ENCODE peak calls at places on chromosomes 11 and 22, in six cellular contexts. A is right lobe of liver, S is spleen, V is thoracic aorta, R is H1, G is neuronal stem cell. M is an unnamed sample.
A peak's percentile ranks its signal among the peaks of the same experiment; 100 is the strongest.

GRCh38 chr11:34173050-34173449 is 67.6 kb downstream of the NAT10 start:
- DNase-seq in A (no peak), S (no peak), V (no peak), R (no peak), G (no peak), M (no peak)

GRCh38 chr11:40293655-40294342 is 1165.7 kb downstream of the LRRC4C start:
- DNase-seq in A (peak; percentile 46), S (no peak), V (no peak), R (peak; percentile 84), G (peak; percentile 87), M (peak; percentile 38)

GRCh38 chr11:31802990-31803812 is 7.9 kb downstream of the PAX6 start:
- DNase-seq in A (no peak), S (peak; percentile 65), V (no peak), R (peak; percentile 66), G (no peak), M (no peak)

GRCh38 chr11:35584321-35584720 is 33.9 kb upstream of the FJX1 start:
- DNase-seq in A (no peak), S (no peak), V (no peak), R (no peak), G (no peak), M (no peak)

GRCh38 chr11:40306938-40307548 is 1152.4 kb downstream of the LRRC4C start:
- DNase-seq in A (no peak), S (no peak), V (no peak), R (no peak), G (peak; percentile 11), M (no peak)

GRCh38 chr11:134574425-134574824 is 162.4 kb upstream of the B3GAT1 start:
- DNase-seq in A (no peak), S (peak; percentile 67), V (no peak), R (peak; percentile 30), G (no peak), M (no peak)

GRCh38 chr11:75350743-75351540 is 519 bp downstream of the ARRB1 start:
- DNase-seq in A (peak; percentile 75), S (peak; percentile 87), V (no peak), R (peak; percentile 63), G (no peak), M (peak; percentile 59)

GRCh38 chr11:94111660-94112059 is 17.0 kb upstream of the PANX1 start:
- DNase-seq in A (no peak), S (no peak), V (no peak), R (no peak), G (no peak), M (peak; percentile 61)

GRCh38 chr22:39239561-39240423 is 5.0 kb downstream of the PDGFB start:
- DNase-seq in A (peak; percentile 75), S (no peak), V (no peak), R (no peak), G (no peak), M (no peak)

GRCh38 chr11:18650859-18651557 is 16.9 kb upstream of the SPTY2D1 start:
- DNase-seq in A (no peak), S (no peak), V (no peak), R (peak; percentile 66), G (peak; percentile 21), M (no peak)

GRCh38 chr11:116177521-116178220 is 595.1 kb downstream of the BUD13 start:
- DNase-seq in A (no peak), S (no peak), V (no peak), R (peak; percentile 43), G (no peak), M (no peak)

GRCh38 chr11:46659908-46660307 is 40.5 kb downstream of the ARHGAP1 start:
- DNase-seq in A (no peak), S (no peak), V (no peak), R (no peak), G (no peak), M (no peak)

GRCh38 chr11:131695889-131696429 is 325.5 kb downstream of the NTM start:
- DNase-seq in A (no peak), S (no peak), V (no peak), R (no peak), G (no peak), M (no peak)

GRCh38 chr11:112000703-112001102 is 24.5 kb upstream of the DLAT start:
- DNase-seq in A (no peak), S (no peak), V (no peak), R (no peak), G (no peak), M (no peak)

GRCh38 chr11:87198266-87198881 is 160.6 kb downstream of the TMEM135 start:
- DNase-seq in A (no peak), S (no peak), V (no peak), R (no peak), G (no peak), M (no peak)

GRCh38 chr22:47213571-47214230 is 451.3 kb downstream of the TBC1D22A start:
- DNase-seq in A (no peak), S (peak; percentile 82), V (no peak), R (peak; percentile 83), G (no peak), M (no peak)

GRCh38 chr22:19841641-19842385 is 12.9 kb downstream of the GNB1L start:
- DNase-seq in A (no peak), S (no peak), V (no peak), R (no peak), G (no peak), M (no peak)

GRCh38 chr11:93936416-93936815 is 84.7 kb upstream of the HEPHL1 start:
- DNase-seq in A (no peak), S (no peak), V (no peak), R (no peak), G (no peak), M (no peak)

GRCh38 chr11:45805305-45806071 is 539 bp downstream of the SLC35C1 start:
- DNase-seq in A (peak; percentile 56), S (peak; percentile 86), V (no peak), R (peak; percentile 66), G (peak; percentile 26), M (peak; percentile 43)

GRCh38 chr11:47467372-47467771 is 18.4 kb upstream of the RAPSN start:
- DNase-seq in A (peak; percentile 35), S (peak; percentile 70), V (no peak), R (no peak), G (no peak), M (no peak)

GRCh38 chr11:75663808-75664207 is 5.0 kb downstream of the MAP6 start:
- DNase-seq in A (no peak), S (no peak), V (no peak), R (no peak), G (peak; percentile 38), M (no peak)

GRCh38 chr11:125082611-125083311 is 19.7 kb downstream of the SLC37A2 start:
- DNase-seq in A (no peak), S (no peak), V (no peak), R (no peak), G (no peak), M (no peak)

GRCh38 chr11:26700536-26701235 is 21.2 kb downstream of the SLC5A12 start:
- DNase-seq in A (no peak), S (no peak), V (no peak), R (no peak), G (no peak), M (no peak)

GRCh38 chr11:59573216-59573615 is 42.4 kb downstream of the OSBP start:
- DNase-seq in A (no peak), S (no peak), V (no peak), R (no peak), G (no peak), M (no peak)

GRCh38 chr11:118892515-118892914 is 8.8 kb downstream of the CXCR5 start:
- DNase-seq in A (no peak), S (peak; percentile 87), V (no peak), R (no peak), G (no peak), M (no peak)
- H3K4me1 ChIP-seq in A (no peaks in the 10 kb centered on the region), S (peaks cover 100% of the 10 kb centered on the region), V (peaks cover 57% of the 10 kb centered on the region), R (peaks cover 13% of the 10 kb centered on the region), G (peaks cover 12% of the 10 kb centered on the region), M (peaks cover 29% of the 10 kb centered on the region)

GRCh38 chr22:46055176-46055850 is 78.4 kb upstream of the WNT7B start:
- DNase-seq in A (peak; percentile 36), S (peak; percentile 84), V (no peak), R (no peak), G (no peak), M (peak; percentile 63)
- H3K4me1 ChIP-seq in A (peaks cover 16% of the 10 kb centered on the region), S (peaks cover 96% of the 10 kb centered on the region), V (peaks cover 81% of the 10 kb centered on the region), R (no peaks in the 10 kb centered on the region), G (no peaks in the 10 kb centered on the region), M (peaks cover 99% of the 10 kb centered on the region)

GRCh38 chr11:68843703-68844312 is 2.1 kb upstream of the CPT1A start:
- DNase-seq in A (peak; percentile 92), S (peak; percentile 96), V (no peak), R (peak; percentile 85), G (no peak), M (peak; percentile 87)

GRCh38 chr11:68843052-68843561 is 1.4 kb upstream of the CPT1A start:
- DNase-seq in A (no peak), S (peak; percentile 81), V (no peak), R (no peak), G (no peak), M (no peak)

GRCh38 chr11:68841718-68842426 is at the start of gene CPT1A:
- DNase-seq in A (peak; percentile 88), S (peak; percentile 96), V (no peak), R (peak; percentile 78), G (no peak), M (peak; percentile 83)

GRCh38 chr11:68840661-68841653 is 759 bp downstream of the CPT1A start:
- DNase-seq in A (peak; percentile 83), S (peak; percentile 93), V (no peak), R (peak; percentile 73), G (no peak), M (peak; percentile 59)

DNA sequence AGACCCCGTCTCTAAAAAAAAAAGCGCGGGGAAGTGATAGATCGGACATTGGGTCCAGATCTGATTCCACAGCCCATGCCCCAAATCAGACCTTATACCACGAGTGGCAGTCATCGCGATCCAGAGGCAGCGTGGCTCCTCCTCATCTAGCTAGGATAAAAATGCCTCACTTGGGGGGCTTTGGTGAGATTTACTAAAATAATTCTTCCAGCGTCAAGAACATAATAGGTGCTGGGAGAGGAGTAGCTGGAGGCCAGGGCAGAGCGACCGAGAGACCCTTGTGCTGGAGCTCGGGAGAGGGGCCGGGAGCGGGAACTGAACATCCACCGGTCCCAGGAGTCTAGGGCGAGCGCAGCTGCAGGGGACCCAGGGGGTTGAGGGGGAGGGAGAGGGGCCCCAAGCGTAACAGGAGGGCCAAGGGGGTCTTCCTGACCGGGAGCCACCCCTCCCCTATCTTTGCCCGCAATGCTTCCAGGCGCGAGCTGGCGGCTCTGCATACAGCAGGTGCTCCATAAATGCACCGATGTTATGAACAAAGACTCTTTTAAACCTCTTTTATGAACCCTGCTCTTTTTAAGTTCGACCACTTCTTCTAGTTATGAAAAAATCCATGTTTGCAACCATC is 823 bp upstream of the CPT1A start:
- DNase-seq in A (no peak), S (peak; percentile 84), V (no peak), R (no peak), G (no peak), M (no peak)
- H3K4me1 ChIP-seq in A (no peaks in the 10 kb centered on the region), S (peaks cover 68% of the 10 kb centered on the region), V (peaks cover 64% of the 10 kb centered on the region), R (peaks cover 11% of the 10 kb centered on the region), G (peaks cover 27% of the 10 kb centered on the region), M (peaks cover 65% of the 10 kb centered on the region)

GRCh38 chr22:24178502-24179440 is 2.5 kb upstream of the SUSD2 start:
- DNase-seq in A (no peak), S (no peak), V (no peak), R (peak; percentile 71), G (no peak), M (no peak)
- H3K4me1 ChIP-seq in A (no peaks in the 10 kb centered on the region), S (peaks cover 27% of the 10 kb centered on the region), V (peaks cover 88% of the 10 kb centered on the region), R (peaks cover 7% of the 10 kb centered on the region), G (peaks cover 3% of the 10 kb centered on the region), M (peaks cover 73% of the 10 kb centered on the region)

DNA sequence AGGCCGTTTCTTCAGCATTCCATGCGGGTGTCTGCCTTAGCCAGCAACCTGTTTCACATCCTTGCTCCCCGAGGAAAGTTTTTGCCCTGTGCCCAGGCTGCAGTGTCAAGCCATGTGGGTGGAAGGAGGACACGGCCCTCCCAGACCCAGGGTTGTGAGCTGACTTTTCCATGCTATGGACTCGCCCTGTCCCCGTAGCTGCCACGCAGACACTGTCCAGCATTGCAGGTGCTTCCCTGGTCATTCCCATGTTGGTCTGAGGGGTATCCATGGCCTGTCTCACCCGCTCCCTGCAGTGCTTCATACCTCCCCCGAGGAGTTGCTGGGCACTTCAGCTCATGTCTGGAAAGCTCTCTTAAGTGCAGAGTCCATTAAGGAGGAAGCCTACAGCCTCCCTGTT is 2.9 kb downstream of the DAGLA start:
- DNase-seq in A (no peak), S (no peak), V (no peak), R (no peak), G (no peak), M (no peak)
- H3K4me1 ChIP-seq in A (no peaks in the 10 kb centered on the region), S (peaks cover 55% of the 10 kb centered on the region), V (no peaks in the 10 kb centered on the region), R (peaks cover 4% of the 10 kb centered on the region), G (peaks cover 11% of the 10 kb centered on the region), M (peaks cover 50% of the 10 kb centered on the region)

M was measured in left ventricle myocardium inferior.